ENCODE peak calls at places on chromosomes 16 and 17, in eight cellular contexts. T is omental fat pad, A is GM10248, V is H1, D is AG09319, Q is psoas muscle, X is colonic mucosa, U is neural progenitor cell. W is an unnamed sample.

GRCh38 chr16:53098526-53099317 is 43.9 kb downstream of the CHD9 start:
- DNase-seq in Q (peak), D (no peak), X (peak), U (peak), T (peak), A (peak), V (no peak), W (peak)

GRCh38 chr17:62974788-62975586 is 9.0 kb downstream of the TANC2 start:
- DNase-seq in A (no peak), U (no peak), X (no peak), Q (no peak), D (no peak), V (no peak), T (no peak), W (no peak)

GRCh38 chr17:43403846-43404245 is 5.1 kb downstream of the ARL4D start:
- DNase-seq in T (no peak), Q (no peak), X (no peak), D (no peak), A (no peak), U (peak), V (no peak), W (no peak)

GRCh38 chr16:20904507-20905079 is 4.0 kb downstream of the LYRM1 start:
- DNase-seq in Q (no peak), T (no peak), D (no peak), U (no peak), A (peak), X (no peak), V (no peak), W (peak)

GRCh38 chr16:46911038-46911437 is 26.9 kb downstream of the GPT2 start:
- DNase-seq in X (no peak), U (no peak), T (no peak), A (peak), V (no peak), Q (no peak), D (no peak), W (peak)

GRCh38 chr16:77499373-77500285 is 64.8 kb upstream of the ADAMTS18 start:
- DNase-seq in X (no peak), Q (peak), D (peak), A (no peak), T (no peak), U (no peak), V (no peak), W (no peak)

GRCh38 chr17:30559656-30560055 is 82.4 kb downstream of the GOSR1 start:
- DNase-seq in X (no peak), T (no peak), V (no peak), U (no peak), A (no peak), D (no peak), Q (no peak), W (no peak)

GRCh38 chr16:9279661-9280060 is 188.2 kb downstream of the HAPSTR1 start:
- DNase-seq in A (no peak), Q (no peak), T (no peak), U (no peak), D (no peak), X (no peak), V (no peak), W (no peak)

GRCh38 chr17:8420041-8420934 is 15.4 kb upstream of the NDEL1 start:
- DNase-seq in T (no peak), D (peak), A (no peak), X (peak), U (no peak), V (no peak), Q (no peak), W (no peak)

GRCh38 chr16:3183445-3184139 is 4.4 kb upstream of the OR1F1 start:
- DNase-seq in U (no peak), X (no peak), Q (no peak), D (no peak), T (no peak), V (no peak), A (no peak), W (no peak)

GRCh38 chr16:85503642-85504224 is 109.4 kb upstream of the GSE1 start:
- DNase-seq in U (no peak), Q (no peak), T (no peak), A (no peak), V (no peak), D (no peak), X (no peak), W (no peak)

DNA sequence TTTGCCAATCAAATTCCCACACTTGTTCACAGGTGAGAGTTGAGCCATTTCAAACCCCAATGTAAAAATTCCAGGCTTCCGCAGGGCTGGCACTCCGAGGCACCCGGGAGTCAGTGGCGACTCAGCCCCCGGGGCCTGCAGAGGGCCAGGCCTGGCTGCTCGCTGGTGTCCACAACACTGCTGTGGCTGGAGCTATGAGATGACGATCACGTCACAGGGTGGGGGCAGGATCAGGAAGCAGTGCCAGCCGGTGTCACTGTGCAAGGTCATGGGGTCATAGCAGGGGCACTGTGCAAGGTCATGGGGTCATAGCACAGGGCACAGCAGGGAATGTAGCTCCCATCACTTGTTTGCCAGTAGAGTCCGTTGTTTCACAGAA is 7.8 kb downstream of the VPS4A start:
- DNase-seq in Q (no peak), T (no peak), D (no peak), V (no peak), X (no peak), A (no peak), U (no peak), W (no peak)
- TF ChIP-seq CTCF in Q (no peak), T (no peak), D (no peak), V (no peak), X (no peak), A (no peak), U (no peak), W (no peak)

GRCh38 chr17:17888371-17888770 is 51.6 kb upstream of the SREBF1 start:
- DNase-seq in D (no peak), X (no peak), A (no peak), U (no peak), Q (no peak), V (no peak), T (no peak), W (no peak)

GRCh38 chr17:17887752-17888304 is 51.0 kb upstream of the SREBF1 start:
- DNase-seq in Q (no peak), A (no peak), T (no peak), X (no peak), D (no peak), U (no peak), V (no peak), W (no peak)

GRCh38 chr17:17889922-17890321 is 53.1 kb upstream of the SREBF1 start:
- DNase-seq in X (no peak), V (no peak), T (no peak), D (no peak), Q (no peak), U (no peak), A (no peak), W (no peak)

GRCh38 chr17:17886747-17887146 is 50.0 kb upstream of the SREBF1 start:
- DNase-seq in V (no peak), D (no peak), U (no peak), X (no peak), A (no peak), Q (peak), T (no peak), W (no peak)

DNA sequence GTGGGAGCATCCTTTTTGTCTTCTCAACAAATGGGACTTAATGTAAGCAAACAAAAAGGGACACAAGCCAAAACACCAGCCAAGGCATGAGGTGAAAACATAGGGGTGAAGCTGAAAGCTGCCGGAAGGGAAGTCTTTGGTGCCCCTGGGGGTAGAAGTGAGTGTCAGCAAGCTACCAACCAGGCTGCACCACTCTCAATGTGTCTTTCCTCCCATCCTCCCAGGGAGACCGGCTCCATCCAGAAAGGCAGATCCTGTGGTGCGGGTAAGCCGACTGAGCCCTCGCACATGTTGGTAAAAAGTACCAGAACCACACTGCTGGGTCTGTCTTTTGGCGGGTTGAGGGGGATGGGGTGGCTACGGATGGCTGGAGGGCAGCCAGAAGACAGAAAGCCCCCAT is 52.0 kb upstream of the SREBF1 start:
- DNase-seq in D (no peak), V (no peak), U (peak), A (no peak), X (no peak), Q (no peak), T (no peak), W (no peak)
- TF ChIP-seq CTCF in D (no peak), V (peak), U (peak), A (no peak), X (no peak), Q (no peak), T (no peak), W (no peak)

DNA sequence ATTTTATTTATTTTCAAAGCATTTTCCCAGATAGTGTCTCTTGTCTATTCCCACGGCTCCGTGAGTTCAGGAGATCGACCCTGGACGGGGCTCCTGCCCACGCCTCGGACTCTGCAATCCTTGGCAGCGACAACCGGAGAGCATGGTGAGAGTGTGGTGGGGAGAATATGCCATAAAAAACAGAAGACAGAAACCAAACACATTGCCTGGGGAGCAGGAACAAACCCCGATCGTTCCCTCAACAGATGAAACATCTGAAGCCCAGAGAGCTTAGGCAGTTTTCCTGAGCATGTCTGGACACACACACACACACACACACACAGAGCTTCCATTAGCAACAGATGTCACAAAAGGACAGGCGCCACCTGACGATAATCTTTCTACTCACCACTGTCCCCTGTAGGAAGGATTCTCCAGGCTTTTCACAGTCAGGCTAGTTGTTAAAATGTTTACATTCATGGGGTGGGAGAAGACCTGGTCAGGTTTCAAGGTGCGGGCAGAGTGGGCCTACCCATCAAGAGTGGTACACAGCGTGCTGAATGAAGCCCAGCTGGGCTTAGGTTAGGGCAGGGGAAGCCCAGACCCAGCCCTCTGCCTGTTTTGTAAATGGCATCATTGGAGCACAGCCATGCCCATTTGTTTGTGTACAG is 230.4 kb upstream of the TNRC6C start:
- DNase-seq in X (peak), V (no peak), U (no peak), D (peak), A (no peak), T (no peak), Q (peak), W (no peak)
- TF ChIP-seq CTCF in X (no peak), V (peak), U (no peak), D (peak), A (no peak), T (no peak), Q (peak), W (no peak)

GRCh38 chr17:76707985-76708807 is 2.6 kb downstream of the MXRA7 start:
- DNase-seq in T (no peak), U (peak), V (peak), D (no peak), Q (peak), X (no peak), A (no peak), W (no peak)
- TF ChIP-seq CTCF in T (no peak), U (peak), V (peak), D (peak), Q (peak), X (no peak), A (no peak), W (no peak)

GRCh38 chr16:23082161-23082788 is 67.0 kb downstream of the USP31 start:
- DNase-seq in V (no peak), A (no peak), U (no peak), T (no peak), Q (no peak), D (no peak), X (no peak), W (no peak)

GRCh38 chr16:23080747-23081146 is 68.5 kb downstream of the USP31 start:
- DNase-seq in U (no peak), X (no peak), V (no peak), A (no peak), T (no peak), Q (no peak), D (no peak), W (no peak)

GRCh38 chr16:23080329-23080728 is 68.9 kb downstream of the USP31 start:
- DNase-seq in Q (no peak), T (no peak), A (no peak), U (no peak), V (no peak), D (no peak), X (no peak), W (no peak)

GRCh38 chr16:23079683-23080221 is 69.5 kb downstream of the USP31 start:
- DNase-seq in V (no peak), U (no peak), T (no peak), D (no peak), X (peak), A (no peak), Q (no peak), W (no peak)

GRCh38 chr16:23081675-23082119 is 67.6 kb downstream of the USP31 start:
- DNase-seq in T (no peak), A (no peak), Q (no peak), D (peak), U (no peak), V (no peak), X (no peak), W (no peak)
- TF ChIP-seq CTCF in T (no peak), A (no peak), Q (no peak), D (no peak), U (no peak), V (no peak), X (no peak), W (no peak)

DNA sequence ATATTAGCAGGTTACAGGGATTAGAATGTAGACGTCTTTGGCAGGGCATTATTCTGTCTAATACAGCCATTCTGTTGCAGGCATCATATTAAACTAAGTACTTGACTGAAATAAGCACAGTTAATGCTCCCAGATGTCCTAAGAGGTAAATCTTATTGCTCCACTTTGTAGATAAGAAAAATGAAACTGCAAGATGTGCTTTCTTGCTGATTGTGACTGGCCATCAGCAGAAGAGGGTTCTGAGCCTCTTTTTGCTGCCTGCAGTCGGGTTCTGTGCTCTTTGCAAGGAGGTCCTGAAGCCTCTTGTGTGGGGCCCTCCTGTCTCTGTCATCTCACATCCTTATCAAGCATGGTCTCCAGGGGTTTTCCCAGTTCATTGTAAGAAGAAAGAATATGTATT is 167.1 kb downstream of the KCNJ2 start:
- DNase-seq in X (no peak), Q (no peak), T (no peak), U (no peak), A (no peak), D (no peak), V (no peak), W (no peak)
- TF ChIP-seq CTCF in X (no peak), Q (no peak), T (no peak), U (no peak), A (no peak), D (no peak), V (no peak), W (no peak)